ENCODE peak calls at places on chromosomes 13 and 19, in seven cellular contexts. L is HepG2, F is PC-9, S is IMR-90, G is DND-41, H is GM23248, V is GM23338. J is an unnamed sample.
A peak's percentile ranks its signal among the peaks of the same experiment; 100 is the strongest.

GRCh38 chr19:23399443-23399842 is 4.2 kb upstream of the ZNF91 start:
- DNase-seq in V (no peak), F (no peak), L (peak; percentile 28), G (no peak), H (no peak), S (no peak), J (no peak)

GRCh38 chr19:44738603-44739585 is 9.6 kb upstream of the BCL3 start:
- DNase-seq in L (peak; percentile 62), V (no peak), G (no peak), S (no peak), F (peak; percentile 56), H (peak; percentile 53), J (no peak)

GRCh38 chr19:38952395-38953165 is 21.8 kb downstream of the MRPS12 start:
- DNase-seq in F (peak; percentile 43), H (no peak), S (peak; percentile 16), G (peak; percentile 41), L (peak; percentile 51), V (peak; percentile 80), J (no peak)

GRCh38 chr13:74871671-74872070 is 610.3 kb downstream of the TBC1D4 start:
- DNase-seq in G (no peak), H (no peak), L (no peak), V (no peak), F (no peak), S (no peak), J (no peak)

GRCh38 chr19:6849876-6850275 is 37.5 kb upstream of the ADGRE1 start:
- DNase-seq in L (no peak), H (no peak), V (no peak), F (no peak), S (no peak), G (no peak), J (no peak)

GRCh38 chr13:61002686-61003085 is 413.0 kb downstream of the PCDH20 start:
- DNase-seq in G (no peak), F (no peak), H (no peak), L (no peak), V (peak; percentile 10), S (no peak), J (no peak)

GRCh38 chr19:44356383-44357111 is at the start of gene ZNF112:
- DNase-seq in L (peak; percentile 94), G (no peak), F (peak; percentile 94), V (peak; percentile 98), S (peak; percentile 91), H (peak; percentile 91), J (peak; percentile 59)

GRCh38 chr19:34493038-34493648 is 11.6 kb downstream of the WTIP start:
- DNase-seq in F (no peak), G (no peak), L (no peak), V (no peak), H (no peak), S (no peak), J (no peak)

GRCh38 chr13:42047561-42048322 is 706 bp upstream of the DGKH start:
- DNase-seq in H (peak; percentile 78), S (peak; percentile 70), G (peak; percentile 45), F (no peak), L (no peak), V (peak; percentile 71), J (no peak)

DNA sequence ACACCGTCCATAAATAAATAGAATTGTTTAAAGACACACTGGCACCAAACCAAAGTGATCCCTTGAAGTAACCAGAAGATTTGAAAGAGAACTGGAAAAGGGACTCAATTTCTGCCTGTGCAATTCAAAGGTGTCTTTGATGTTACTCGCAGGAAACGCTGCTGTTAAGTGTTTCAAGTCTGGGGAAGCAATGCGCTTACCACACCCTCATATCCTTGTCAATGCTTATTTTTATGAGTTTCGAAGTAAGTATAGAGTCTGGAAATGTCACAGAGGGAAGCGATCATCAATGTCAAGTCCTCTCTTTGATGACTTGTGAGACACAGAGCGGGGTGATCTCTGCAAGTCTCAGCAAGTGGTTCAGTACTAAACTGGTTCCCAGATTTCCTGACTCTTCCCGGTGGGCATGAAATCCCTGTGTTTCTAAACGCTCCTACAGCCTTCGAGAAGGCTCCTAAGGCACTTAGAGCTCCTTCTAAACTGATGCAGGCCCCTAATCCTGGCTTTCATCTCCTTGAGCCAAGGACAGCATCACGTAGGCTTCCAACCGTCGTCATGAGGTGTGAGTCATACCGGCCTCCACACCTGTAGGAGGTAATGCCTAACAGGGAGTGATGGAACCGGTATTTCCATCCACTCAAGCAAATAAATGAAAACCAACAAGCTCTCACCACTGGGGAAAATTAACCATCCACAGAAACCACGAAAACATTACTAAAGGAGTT is 22.8 kb downstream of the SYDE1 start:
- DNase-seq in F (peak; percentile 93), S (no peak), V (no peak), G (peak; percentile 33), H (no peak), L (no peak), J (peak; percentile 33)
- H3K4me2 ChIP-seq in F (peak overlapping the region; percentile 46), S (no peak overlapping the region), V (no peak overlapping the region), G (no peak overlapping the region), H (no peak overlapping the region), L (no peak overlapping the region), J (peak overlapping the region; percentile 10)

GRCh38 chr19:49690073-49690655 is 752 bp upstream of the CPT1C start:
- DNase-seq in H (peak; percentile 57), S (no peak), L (no peak), F (no peak), V (peak; percentile 34), G (no peak), J (no peak)
- H2AFZ ChIP-seq in H (peak overlapping the region; percentile 94), S (peak overlapping the region; percentile 96), L (no peak overlapping the region), F (no peak overlapping the region), V (no peak overlapping the region), G (no peak overlapping the region), J (peak overlapping the region; percentile 9)

DNA sequence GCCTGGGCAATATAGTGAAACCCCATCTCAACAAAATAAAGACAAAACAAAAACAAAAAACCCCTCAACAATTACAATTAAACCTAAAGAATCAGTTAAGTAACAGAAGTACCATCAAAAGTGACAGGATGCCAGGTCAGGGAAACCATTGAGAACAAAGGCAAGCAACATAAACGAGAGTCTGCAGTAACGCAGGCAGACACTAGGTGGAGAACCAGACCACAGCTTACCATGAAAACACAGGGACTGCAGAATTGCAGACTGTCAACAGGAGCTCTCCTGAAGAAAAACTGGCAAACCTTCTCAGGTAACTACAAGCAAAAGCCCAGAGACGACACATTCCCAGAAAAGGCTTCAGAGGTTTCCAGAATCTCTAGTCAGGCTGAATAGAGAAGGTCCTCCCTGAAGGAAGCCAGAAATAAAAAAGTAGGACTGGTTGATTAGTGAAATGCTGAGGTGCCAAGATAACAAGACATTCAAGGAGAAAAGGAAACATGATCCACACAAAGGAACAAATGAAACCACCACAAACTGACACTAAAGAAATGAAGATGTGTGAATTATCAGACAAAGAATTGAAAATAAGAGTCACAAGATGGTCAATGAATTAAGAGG is 2.2 kb upstream of the ZNF665 start:
- DNase-seq in H (peak; percentile 83), F (peak; percentile 74), V (peak; percentile 93), G (peak; percentile 87), L (peak; percentile 67), S (peak; percentile 81), J (peak; percentile 81)
- H3K4me2 ChIP-seq in H (no peak overlapping the region), F (no peak overlapping the region), V (no peak overlapping the region), G (no peak overlapping the region), L (no peak overlapping the region), S (no peak overlapping the region), J (no peak overlapping the region)

GRCh38 chr13:37074703-37075102 is 15.2 kb upstream of the SUPT20H start:
- DNase-seq in L (no peak), S (peak; percentile 49), F (no peak), H (peak; percentile 62), V (peak; percentile 48), G (no peak), J (no peak)

GRCh38 chr13:37070145-37070695 is 10.7 kb upstream of the SUPT20H start:
- DNase-seq in V (no peak), L (no peak), F (no peak), S (no peak), H (no peak), G (no peak), J (no peak)

GRCh38 chr13:37070956-37071355 is 11.5 kb upstream of the SUPT20H start:
- DNase-seq in H (peak; percentile 88), S (peak; percentile 26), L (no peak), G (no peak), V (no peak), F (no peak), J (no peak)

GRCh38 chr13:37069597-37070103 is 10.2 kb upstream of the SUPT20H start:
- DNase-seq in F (no peak), H (no peak), G (no peak), L (no peak), S (no peak), V (no peak), J (no peak)

DNA sequence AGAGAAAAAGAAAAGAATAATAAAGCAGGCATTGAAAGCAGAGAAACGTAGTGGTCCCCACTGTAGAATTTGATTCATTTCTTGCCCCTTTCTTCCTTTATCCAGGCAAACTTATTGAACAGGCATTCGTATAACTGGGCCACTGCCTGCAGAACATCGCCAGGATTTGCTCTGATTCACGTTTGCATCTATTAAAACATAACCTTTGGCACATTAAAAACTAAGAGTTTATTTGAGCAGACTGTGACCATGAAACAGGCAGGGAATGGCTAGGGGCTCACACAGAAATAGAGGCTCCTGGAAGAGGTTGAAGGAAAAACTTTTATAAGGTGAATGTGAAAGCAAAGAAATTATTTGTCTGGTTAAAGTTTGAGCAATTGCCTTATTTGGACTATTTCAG is 12.5 kb upstream of the SUPT20H start:
- DNase-seq in G (no peak), H (no peak), F (no peak), L (no peak), S (no peak), V (no peak), J (no peak)
- H2AFZ ChIP-seq in G (no peak overlapping the region), H (no peak overlapping the region), F (peak overlapping the region; percentile 34), L (no peak overlapping the region), S (no peak overlapping the region), V (no peak overlapping the region), J (no peak overlapping the region)

DNA sequence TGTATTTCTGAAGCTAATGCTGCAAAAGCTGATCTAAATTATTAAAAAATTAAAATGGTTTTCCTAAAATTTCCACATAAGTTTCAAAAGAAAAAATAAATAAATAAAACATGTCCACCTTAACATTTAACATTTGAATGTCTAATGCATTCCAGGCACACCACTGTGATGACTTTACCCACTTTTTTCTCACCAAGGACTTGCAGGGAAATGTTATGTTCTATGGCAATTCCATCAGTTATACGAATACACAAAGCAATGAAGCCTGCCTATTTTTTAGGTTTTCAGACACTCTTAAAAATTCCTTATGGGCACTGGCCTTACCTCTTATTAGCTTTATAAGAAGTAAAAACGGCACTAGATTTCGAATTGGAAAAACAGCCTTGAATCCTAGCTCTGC is 10.2 kb downstream of the TSC22D1 start:
- DNase-seq in L (no peak), S (peak; percentile 23), V (no peak), H (peak; percentile 30), G (no peak), F (no peak), J (no peak)
- H3K4me2 ChIP-seq in L (no peak overlapping the region), S (peak overlapping the region; percentile 50), V (peak overlapping the region; percentile 50), H (peak overlapping the region; percentile 67), G (no peak overlapping the region), F (peak overlapping the region; percentile 58), J (no peak overlapping the region)

J was measured in keratinocyte.